ENCODE peak calls at places on chromosomes 13 and 19, in four cellular contexts. J, W, E and U are unnamed samples.

GRCh38 chr13:30314562-30314961 is 7.2 kb upstream of the KATNAL1 start:
- DNase-seq in J (no peak), W (no peak), E (no peak), U (no peak)

GRCh38 chr19:35882074-35882832 is 13.9 kb downstream of the APLP1 start:
- DNase-seq in J (peak), W (peak), E (no peak), U (peak)

GRCh38 chr13:94674609-94675348 is 37.6 kb downstream of the SOX21 start:
- DNase-seq in J (peak), W (peak), E (no peak), U (peak)

GRCh38 chr19:33813391-33814101 is 16.9 kb downstream of the KCTD15 start:
- DNase-seq in J (no peak), W (no peak), E (no peak), U (no peak)

GRCh38 chr19:44585371-44586141 is 27.8 kb upstream of the IGSF23 start:
- DNase-seq in J (no peak), W (no peak), E (no peak), U (no peak)

GRCh38 chr13:31824705-31825512 is 85.6 kb downstream of the RXFP2 start:
- DNase-seq in J (peak), W (no peak), E (no peak), U (no peak)

GRCh38 chr19:39795001-39795400 is 16.3 kb downstream of the LEUTX start:
- DNase-seq in J (no peak), W (peak), E (no peak), U (peak)

GRCh38 chr13:79185580-79185979 is 220.5 kb downstream of the RBM26 start:
- DNase-seq in J (no peak), W (no peak), E (no peak), U (peak)

GRCh38 chr13:74270018-74270417 is 135.8 kb upstream of the KLF12 start:
- DNase-seq in J (no peak), W (no peak), E (no peak), U (no peak)

GRCh38 chr19:5046339-5047039 is 77.6 kb downstream of the KDM4B start:
- DNase-seq in J (peak), W (no peak), E (peak), U (no peak)

GRCh38 chr19:4730740-4731171 is 7.1 kb upstream of the DPP9 start:
- DNase-seq in J (no peak), W (peak), E (no peak), U (peak)